ENCODE peak calls at places on chromosomes 2 and 18, in eight cellular contexts. J is stomach, X is A549, O is esophagus squamous epithelium, S is uterus, A is transverse colon, I is adrenal gland, L is spleen. E is an unnamed sample.

GRCh38 chr2:70901235-70902066 is 34.2 kb upstream of the ATP6V1B1 start:
- DNase-seq in J (no peak), X (no peak), O (no peak), S (no peak), A (no peak), I (no peak), L (peak), E (peak)

GRCh38 chr2:160210599-160211138 is 10.6 kb upstream of the ITGB6 start:
- DNase-seq in J (peak), X (peak), O (no peak), S (peak), A (peak), I (peak), L (peak), E (no peak)

GRCh38 chr2:220916931-220917330 is 655.2 kb downstream of the EPHA4 start:
- DNase-seq in J (no peak), X (no peak), O (no peak), S (no peak), A (no peak), I (no peak), L (no peak), E (no peak)

GRCh38 chr2:46434851-46435273 is 44.5 kb upstream of the TMEM247 start:
- DNase-seq in J (no peak), X (no peak), O (no peak), S (no peak), A (no peak), I (no peak), L (no peak), E (no peak)

GRCh38 chr2:120847700-120848321 is 112.1 kb downstream of the GLI2 start:
- DNase-seq in J (no peak), X (no peak), O (no peak), S (no peak), A (no peak), I (no peak), L (peak), E (no peak)

GRCh38 chr2:134917958-134918517 is 584 bp upstream of the CCNT2 start:
- DNase-seq in J (peak), X (no peak), O (peak), S (no peak), A (no peak), I (peak), L (peak), E (no peak)

GRCh38 chr2:22076512-22076911 is 952.7 kb downstream of the TDRD15 start:
- DNase-seq in J (no peak), X (no peak), O (no peak), S (no peak), A (no peak), I (no peak), L (no peak), E (no peak)

GRCh38 chr2:26610504-26611335 is 30.4 kb downstream of the CIB4 start:
- DNase-seq in J (peak), X (no peak), O (no peak), S (no peak), A (no peak), I (no peak), L (peak), E (no peak)

GRCh38 chr2:179538406-179538805 is 273.8 kb upstream of the SESTD1 start:
- DNase-seq in J (no peak), X (no peak), O (no peak), S (no peak), A (no peak), I (no peak), L (no peak), E (no peak)

GRCh38 chr2:37617119-37617892 is 54.1 kb downstream of the CDC42EP3 start:
- DNase-seq in J (no peak), X (no peak), O (no peak), S (no peak), A (no peak), I (no peak), L (no peak), E (no peak)

GRCh38 chr2:47119001-47119400 is 36.1 kb downstream of the STPG4 start:
- DNase-seq in J (no peak), X (no peak), O (no peak), S (no peak), A (no peak), I (no peak), L (no peak), E (peak)

GRCh38 chr2:42844901-42845685 is 52.7 kb upstream of the HAAO start:
- DNase-seq in J (no peak), X (no peak), O (no peak), S (peak), A (peak), I (no peak), L (peak), E (no peak)

GRCh38 chr2:180358458-180358857 is 351.4 kb upstream of the CWC22 start:
- DNase-seq in J (no peak), X (no peak), O (no peak), S (no peak), A (no peak), I (no peak), L (no peak), E (no peak)

GRCh38 chr2:102915128-102915527 is 153.3 kb downstream of the TMEM182 start:
- DNase-seq in J (no peak), X (peak), O (no peak), S (no peak), A (no peak), I (no peak), L (no peak), E (no peak)
- H3K27ac ChIP-seq in J (no peak), X (peak), O (no peak), S (no peak), A (no peak), I (no peak), L (no peak), E (no peak)

GRCh38 chr18:79067611-79068010 is 1.6 kb upstream of the ATP9B start:
- DNase-seq in J (no peak), X (no peak), O (no peak), S (no peak), A (no peak), I (no peak), L (no peak), E (no peak)
- TF ChIP-seq POLR2A in J (no peak), X (no peak), O (no peak), S (no peak), A (no peak), I (no peak), L (no peak), E (no peak)

GRCh38 chr18:49186242-49186641 is 235.5 kb upstream of the SMAD7 start:
- DNase-seq in J (no peak), X (no peak), O (no peak), S (no peak), A (no peak), I (no peak), L (no peak), E (no peak)
- H3K27ac ChIP-seq in J (no peak), X (no peak), O (no peak), S (no peak), A (no peak), I (no peak), L (no peak), E (no peak)

DNA sequence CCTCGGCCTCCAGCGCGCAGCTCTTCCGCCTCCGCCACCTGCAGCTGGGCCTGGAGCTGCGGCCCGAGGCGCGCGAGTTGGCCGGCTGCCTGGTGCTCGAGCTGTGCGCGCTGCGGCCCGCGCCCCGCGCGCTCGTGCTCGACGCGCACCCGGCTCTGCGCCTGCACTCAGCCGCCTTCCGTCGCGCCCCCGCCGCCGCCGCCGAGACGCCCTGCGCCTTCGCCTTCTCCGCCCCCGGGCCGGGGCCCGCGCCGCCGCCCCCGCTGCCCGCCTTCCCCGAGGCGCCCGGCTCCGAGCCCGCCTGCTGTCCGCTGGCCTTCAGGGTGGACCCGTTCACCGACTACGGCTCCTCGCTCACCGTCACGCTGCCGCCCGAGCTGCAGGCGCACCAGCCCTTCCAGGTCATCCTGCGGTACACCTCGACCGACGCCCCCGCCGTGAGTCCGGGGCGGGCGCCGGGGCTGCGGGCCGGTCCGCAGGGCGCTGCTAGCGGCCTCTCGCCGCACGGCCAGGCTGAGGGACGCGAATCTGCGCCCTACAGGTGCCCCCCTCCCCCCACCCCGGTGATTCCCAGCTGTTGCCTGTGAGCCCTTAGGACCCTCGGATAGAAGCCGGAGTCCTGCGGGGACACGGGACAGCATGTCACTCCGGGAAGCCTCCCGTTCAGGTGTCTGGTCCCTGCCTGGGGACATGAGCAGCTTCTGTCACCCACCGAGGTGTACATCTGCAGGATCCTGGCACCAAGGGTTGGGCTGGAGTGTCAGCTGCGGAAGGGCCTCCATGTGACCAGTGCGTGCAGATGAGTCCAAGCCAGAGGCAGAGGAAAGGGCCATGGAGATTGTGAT is 616 bp downstream of the RNPEPL1 start:
- DNase-seq in J (peak), X (no peak), O (no peak), S (peak), A (peak), I (peak), L (peak), E (no peak)
- TF ChIP-seq POLR2A in J (no peak), X (peak), O (no peak), S (peak), A (no peak), I (peak), L (no peak), E (no peak)